ENCODE peak calls at places on chromosomes 2 and 18, in four cellular contexts. One of them, this sample, is unnamed.

GRCh38 chr2:239789711-239790110 is 235.4 kb downstream of the NDUFA10 start:
- DNase-seq in SK-N-SH: no peak
- DNase-seq in K562: no peak
- DNase-seq in GM12878: no peak
- DNase-seq in this sample: no peak

GRCh38 chr2:64036343-64036742 is 17.1 kb upstream of the VPS54 start:
- DNase-seq in SK-N-SH: no peak
- DNase-seq in K562: no peak
- DNase-seq in GM12878: no peak
- DNase-seq in this sample: peak; percentile 39

GRCh38 chr2:64404002-64404731 is 49.8 kb upstream of the LGALSL start:
- DNase-seq in SK-N-SH: no peak
- DNase-seq in K562: no peak
- DNase-seq in GM12878: no peak
- DNase-seq in this sample: no peak

GRCh38 chr18:27413495-27414401 is 228.6 kb upstream of the CHST9 start:
- DNase-seq in SK-N-SH: no peak
- DNase-seq in K562: no peak
- DNase-seq in GM12878: no peak
- DNase-seq in this sample: no peak

GRCh38 chr2:164933751-164934189 is 21.6 kb downstream of the SLC38A11 start:
- DNase-seq in SK-N-SH: no peak
- DNase-seq in K562: no peak
- DNase-seq in GM12878: no peak
- DNase-seq in this sample: no peak

GRCh38 chr2:120769787-120770120 is 34.1 kb downstream of the GLI2 start:
- DNase-seq in SK-N-SH: no peak
- DNase-seq in K562: no peak
- DNase-seq in GM12878: no peak
- DNase-seq in this sample: no peak

GRCh38 chr2:203909192-203909945 is 27.2 kb upstream of the ICOS start:
- DNase-seq in SK-N-SH: peak; percentile 48
- DNase-seq in K562: peak; percentile 7
- DNase-seq in GM12878: no peak
- DNase-seq in this sample: no peak

GRCh38 chr2:134258684-134259408 is 5.0 kb downstream of the MGAT5 start:
- DNase-seq in SK-N-SH: no peak
- DNase-seq in K562: no peak
- DNase-seq in GM12878: no peak
- DNase-seq in this sample: no peak

GRCh38 chr2:103338819-103339218 is 577.0 kb downstream of the TMEM182 start:
- DNase-seq in SK-N-SH: no peak
- DNase-seq in K562: no peak
- DNase-seq in GM12878: no peak
- DNase-seq in this sample: no peak

GRCh38 chr18:49935215-49935614 is 121.9 kb upstream of the ACAA2 start:
- DNase-seq in SK-N-SH: no peak
- DNase-seq in K562: no peak
- DNase-seq in GM12878: no peak
- DNase-seq in this sample: no peak

GRCh38 chr2:217262916-217263315 is 403.1 kb upstream of the TNP1 start:
- DNase-seq in SK-N-SH: no peak
- DNase-seq in K562: no peak
- DNase-seq in GM12878: no peak
- DNase-seq in this sample: no peak

GRCh38 chr2:162072976-162073775 is 839 bp downstream of the DPP4 start:
- DNase-seq in SK-N-SH: peak; percentile 10
- DNase-seq in K562: no peak
- DNase-seq in GM12878: no peak
- DNase-seq in this sample: no peak

GRCh38 chr2:174263989-174264388 is 15.7 kb upstream of the OLA1 start:
- DNase-seq in SK-N-SH: no peak
- DNase-seq in K562: no peak
- DNase-seq in GM12878: no peak
- DNase-seq in this sample: no peak

GRCh38 chr2:176845718-176846117 is 366.9 kb upstream of the HNRNPA3 start:
- DNase-seq in SK-N-SH: no peak
- DNase-seq in K562: no peak
- DNase-seq in GM12878: no peak
- DNase-seq in this sample: no peak

GRCh38 chr2:176385838-176386237 is 116.6 kb downstream of the MTX2 start:
- DNase-seq in SK-N-SH: no peak
- DNase-seq in K562: no peak
- DNase-seq in GM12878: no peak
- DNase-seq in this sample: no peak

GRCh38 chr2:3435440-3435839 is 55.9 kb downstream of the TRAPPC12 start:
- DNase-seq in SK-N-SH: no peak
- DNase-seq in K562: no peak
- DNase-seq in GM12878: no peak
- DNase-seq in this sample: no peak

GRCh38 chr2:170869461-170869860 is 52.8 kb downstream of the GAD1 start:
- DNase-seq in SK-N-SH: no peak
- DNase-seq in K562: no peak
- DNase-seq in GM12878: no peak
- DNase-seq in this sample: no peak

GRCh38 chr2:126482582-126483464 is 173.1 kb upstream of the GYPC start:
- DNase-seq in SK-N-SH: peak; percentile 27
- DNase-seq in K562: no peak
- DNase-seq in GM12878: no peak
- DNase-seq in this sample: no peak

GRCh38 chr2:10977636-10978035 is 65.9 kb downstream of the KCNF1 start:
- DNase-seq in SK-N-SH: peak; percentile 54
- DNase-seq in K562: peak; percentile 20
- DNase-seq in GM12878: no peak
- DNase-seq in this sample: no peak

GRCh38 chr2:64644240-64645013 is 9.3 kb downstream of the SERTAD2 start:
- DNase-seq in SK-N-SH: no peak
- DNase-seq in K562: peak; percentile 78
- DNase-seq in GM12878: no peak
- DNase-seq in this sample: peak; percentile 53

GRCh38 chr2:217959723-217960122 is 43.1 kb downstream of the TNS1 start:
- DNase-seq in SK-N-SH: no peak
- DNase-seq in K562: no peak
- DNase-seq in GM12878: no peak
- DNase-seq in this sample: no peak

GRCh38 chr2:27776097-27776496 is 4.6 kb downstream of the MRPL33 start:
- DNase-seq in SK-N-SH: no peak
- DNase-seq in K562: no peak
- DNase-seq in GM12878: no peak
- DNase-seq in this sample: no peak

GRCh38 chr2:48531141-48531648 is 1.2 kb downstream of the STON1 start:
- DNase-seq in SK-N-SH: peak; percentile 66
- DNase-seq in K562: no peak
- DNase-seq in GM12878: no peak
- DNase-seq in this sample: no peak

GRCh38 chr18:66951750-66952149 is 347.9 kb upstream of the CDH19 start:
- DNase-seq in SK-N-SH: no peak
- DNase-seq in K562: no peak
- DNase-seq in GM12878: no peak
- DNase-seq in this sample: no peak

GRCh38 chr2:158291544-158292175 is 164.9 kb downstream of the CCDC148 start:
- DNase-seq in SK-N-SH: no peak
- DNase-seq in K562: no peak
- DNase-seq in GM12878: no peak
- DNase-seq in this sample: no peak

GRCh38 chr2:61116302-61116701 is 45.7 kb upstream of the C2orf74 start:
- DNase-seq in SK-N-SH: no peak
- DNase-seq in K562: no peak
- DNase-seq in GM12878: no peak
- DNase-seq in this sample: no peak

GRCh38 chr2:61111708-61112107 is 46.0 kb downstream of the SANBR start:
- DNase-seq in SK-N-SH: no peak
- DNase-seq in K562: no peak
- DNase-seq in GM12878: no peak
- DNase-seq in this sample: no peak

GRCh38 chr2:61114147-61114546 is 47.8 kb upstream of the C2orf74 start:
- DNase-seq in SK-N-SH: no peak
- DNase-seq in K562: no peak
- DNase-seq in GM12878: no peak
- DNase-seq in this sample: no peak

GRCh38 chr2:61117534-61117933 is 44.5 kb upstream of the C2orf74 start:
- DNase-seq in SK-N-SH: no peak
- DNase-seq in K562: no peak
- DNase-seq in GM12878: peak; percentile 34
- DNase-seq in this sample: no peak
- H3K36me3 ChIP-seq in SK-N-SH: peaks cover 10% of the 10 kb centered on the region
- H3K36me3 ChIP-seq in K562: no peaks in the 10 kb centered on the region
- H3K36me3 ChIP-seq in GM12878: no peaks in the 10 kb centered on the region
- H3K36me3 ChIP-seq in this sample: no peaks in the 10 kb centered on the region

GRCh38 chr2:122451040-122451439 is 695.6 kb downstream of the TSN start:
- DNase-seq in SK-N-SH: peak; percentile 6
- DNase-seq in K562: no peak
- DNase-seq in GM12878: no peak
- DNase-seq in this sample: no peak
- TF ChIP-seq CTCF in SK-N-SH: peak; percentile 44
- TF ChIP-seq CTCF in K562: peak; percentile 36
- TF ChIP-seq CTCF in GM12878: peak; percentile 46
- TF ChIP-seq CTCF in this sample: peak; percentile 64

GRCh38 chr2:77054938-77055337 is 467.2 kb downstream of the LRRTM4 start:
- DNase-seq in SK-N-SH: no peak
- DNase-seq in K562: no peak
- DNase-seq in GM12878: no peak
- DNase-seq in this sample: no peak
- TF ChIP-seq REST in SK-N-SH: peak; percentile 81
- TF ChIP-seq REST in K562: no peak
- TF ChIP-seq REST in GM12878: peak; percentile 68
- TF ChIP-seq REST in this sample: peak; percentile 59

GRCh38 chr18:13493071-13493470 is 233.3 kb downstream of the FAM210A start:
- DNase-seq in SK-N-SH: no peak
- DNase-seq in K562: no peak
- DNase-seq in GM12878: no peak
- DNase-seq in this sample: no peak
- H3K36me3 ChIP-seq in SK-N-SH: no peaks in the 10 kb centered on the region
- H3K36me3 ChIP-seq in K562: no peaks in the 10 kb centered on the region
- H3K36me3 ChIP-seq in GM12878: no peaks in the 10 kb centered on the region
- H3K36me3 ChIP-seq in this sample: no peaks in the 10 kb centered on the region

DNA sequence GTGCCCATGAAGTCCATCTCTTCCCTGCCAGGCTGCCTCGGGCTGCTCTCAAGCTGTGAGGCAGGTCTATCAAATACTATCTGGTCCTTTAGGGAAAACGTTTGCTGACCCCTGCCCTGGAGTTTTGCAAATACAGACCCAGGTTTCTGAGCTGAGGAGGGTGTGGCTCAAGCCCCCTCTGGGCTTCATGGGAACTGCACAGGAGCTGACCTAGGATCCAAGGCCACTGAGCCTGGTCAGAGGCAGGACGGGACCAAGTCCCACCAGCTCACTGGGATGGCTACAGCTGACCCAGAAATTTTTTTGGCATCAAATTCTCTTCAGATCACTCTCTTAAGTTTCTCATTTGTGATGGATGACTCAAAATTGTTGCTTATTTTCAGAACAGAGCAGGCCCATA is 14.1 kb downstream of the ZNF516 start:
- DNase-seq in SK-N-SH: no peak
- DNase-seq in K562: no peak
- DNase-seq in GM12878: no peak
- DNase-seq in this sample: no peak
- TF ChIP-seq CTCF in SK-N-SH: peak; percentile 33
- TF ChIP-seq CTCF in K562: no peak
- TF ChIP-seq CTCF in GM12878: peak; percentile 28
- TF ChIP-seq CTCF in this sample: peak; percentile 49

GRCh38 chr2:101231253-101231652 is 21.4 kb upstream of the CNOT11 start:
- DNase-seq in SK-N-SH: no peak
- DNase-seq in K562: no peak
- DNase-seq in GM12878: no peak
- DNase-seq in this sample: no peak
- TF ChIP-seq REST in SK-N-SH: no peak
- TF ChIP-seq REST in K562: no peak
- TF ChIP-seq REST in GM12878: no peak
- TF ChIP-seq REST in this sample: no peak

DNA sequence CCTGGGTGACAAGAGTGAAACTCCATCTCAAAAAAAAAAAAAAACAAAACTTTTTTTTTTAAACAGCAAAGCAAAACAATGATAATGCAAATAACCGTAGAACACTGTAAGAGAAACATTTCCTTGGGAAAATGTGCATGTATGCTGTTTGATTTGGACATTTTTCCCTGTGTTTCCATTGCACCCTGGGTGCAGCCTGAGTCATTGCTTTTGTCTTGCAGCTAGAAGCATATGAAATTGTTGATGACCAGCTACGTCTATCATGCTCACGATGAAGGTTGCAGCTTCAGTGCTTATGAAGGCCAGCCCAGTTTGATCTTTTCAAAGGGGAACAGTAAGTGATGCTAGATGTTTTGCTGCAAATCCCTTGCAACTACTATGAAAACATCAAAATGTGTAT is 41.5 kb downstream of the MOGAT1 start:
- DNase-seq in SK-N-SH: no peak
- DNase-seq in K562: no peak
- DNase-seq in GM12878: no peak
- DNase-seq in this sample: no peak
- H3K36me3 ChIP-seq in SK-N-SH: no peaks in the 10 kb centered on the region
- H3K36me3 ChIP-seq in K562: no peaks in the 10 kb centered on the region
- H3K36me3 ChIP-seq in GM12878: no peaks in the 10 kb centered on the region
- H3K36me3 ChIP-seq in this sample: no peaks in the 10 kb centered on the region

GRCh38 chr2:38528008-38528442 is 74.7 kb downstream of the HNRNPLL start:
- DNase-seq in SK-N-SH: peak; percentile 96
- DNase-seq in K562: no peak
- DNase-seq in GM12878: no peak
- DNase-seq in this sample: no peak
- TF ChIP-seq CTCF in SK-N-SH: no peak
- TF ChIP-seq CTCF in K562: no peak
- TF ChIP-seq CTCF in GM12878: no peak
- TF ChIP-seq CTCF in this sample: no peak